ENCODE peak calls at places on chromosomes 13 and 19, in seven cellular contexts. Z, G, P, U, C, O and V are unnamed samples.

GRCh38 chr13:23443110-23443509 is 9.6 kb upstream of the SACS start:
- DNase-seq in Z (no peak), G (no peak), P (no peak), U (no peak), C (no peak), O (no peak), V (no peak)

GRCh38 chr19:5154129-5154798 is 185.4 kb downstream of the KDM4B start:
- DNase-seq in Z (peak), G (peak), P (peak), U (no peak), C (no peak), O (no peak), V (peak)

GRCh38 chr13:80157261-80157942 is 183.5 kb downstream of the SPRY2 start:
- DNase-seq in Z (no peak), G (no peak), P (no peak), U (no peak), C (no peak), O (no peak), V (no peak)

GRCh38 chr13:66675620-66676019 is 554.5 kb downstream of the PCDH9 start:
- DNase-seq in Z (no peak), G (no peak), P (no peak), U (no peak), C (no peak), O (no peak), V (no peak)

GRCh38 chr13:63184693-63185092 is 1769.0 kb upstream of the PCDH20 start:
- DNase-seq in Z (no peak), G (no peak), P (no peak), U (peak), C (no peak), O (no peak), V (no peak)

GRCh38 chr13:51559916-51560315 is 24.3 kb upstream of the WDFY2 start:
- DNase-seq in Z (no peak), G (no peak), P (no peak), U (no peak), C (no peak), O (no peak), V (no peak)

GRCh38 chr19:30317403-30317802 is 54.8 kb upstream of the ZNF536 start:
- DNase-seq in Z (no peak), G (no peak), P (no peak), U (no peak), C (no peak), O (no peak), V (no peak)

GRCh38 chr19:47729468-47729798 is 15.9 kb upstream of the NOP53 start:
- DNase-seq in Z (peak), G (no peak), P (no peak), U (peak), C (no peak), O (no peak), V (peak)

GRCh38 chr13:61463027-61463426 is 47.4 kb upstream of the PCDH20 start:
- DNase-seq in Z (no peak), G (peak), P (no peak), U (no peak), C (no peak), O (no peak), V (no peak)

GRCh38 chr19:38744906-38745305 is 632 bp upstream of the CAPN12 start:
- DNase-seq in Z (no peak), G (no peak), P (no peak), U (no peak), C (no peak), O (no peak), V (no peak)

GRCh38 chr13:44842158-44842557 is 147.1 kb downstream of the NUFIP1 start:
- DNase-seq in Z (no peak), G (no peak), P (no peak), U (peak), C (no peak), O (no peak), V (no peak)

GRCh38 chr19:32404213-32404938 is 1.2 kb upstream of the DPY19L3 start:
- DNase-seq in Z (no peak), G (no peak), P (no peak), U (no peak), C (peak), O (no peak), V (no peak)

GRCh38 chr19:19214892-19215291 is 3.1 kb downstream of the NCAN start:
- DNase-seq in Z (peak), G (no peak), P (no peak), U (peak), C (no peak), O (no peak), V (no peak)

GRCh38 chr13:87274209-87274819 is 396.9 kb upstream of the SLITRK5 start:
- DNase-seq in Z (peak), G (peak), P (no peak), U (peak), C (no peak), O (no peak), V (peak)

GRCh38 chr19:12954150-12954962 is 2.7 kb downstream of the GADD45GIP1 start:
- DNase-seq in Z (no peak), G (no peak), P (no peak), U (no peak), C (no peak), O (no peak), V (peak)

GRCh38 chr13:51808811-51809210 is 4.8 kb upstream of the DHRS12 start:
- DNase-seq in Z (no peak), G (no peak), P (no peak), U (no peak), C (no peak), O (no peak), V (no peak)

GRCh38 chr13:25977216-25977615 is 74.6 kb downstream of the SHISA2 start:
- DNase-seq in Z (no peak), G (peak), P (no peak), U (peak), C (no peak), O (no peak), V (no peak)

GRCh38 chr19:49339364-49340068 is 4.3 kb downstream of the CD37 start:
- DNase-seq in Z (no peak), G (no peak), P (no peak), U (no peak), C (peak), O (no peak), V (peak)

GRCh38 chr13:46648166-46648607 is 95.2 kb downstream of the LRCH1 start:
- DNase-seq in Z (no peak), G (peak), P (no peak), U (peak), C (peak), O (no peak), V (peak)

GRCh38 chr13:44627441-44627840 is 51.3 kb upstream of the TSC22D1 start:
- DNase-seq in Z (no peak), G (no peak), P (no peak), U (no peak), C (no peak), O (no peak), V (no peak)

GRCh38 chr19:39199025-39199424 is 2.3 kb downstream of the NCCRP1 start:
- DNase-seq in Z (no peak), G (peak), P (no peak), U (peak), C (no peak), O (no peak), V (no peak)

GRCh38 chr19:2695288-2695866 is 7.1 kb downstream of the GNG7 start:
- DNase-seq in Z (no peak), G (no peak), P (no peak), U (no peak), C (no peak), O (no peak), V (no peak)

GRCh38 chr19:40266912-40267600 is 18.1 kb downstream of the AKT2 start:
- DNase-seq in Z (no peak), G (no peak), P (no peak), U (no peak), C (no peak), O (no peak), V (no peak)

GRCh38 chr19:5864725-5865486 is 5.4 kb downstream of the FUT5 start:
- DNase-seq in Z (no peak), G (no peak), P (no peak), U (no peak), C (no peak), O (no peak), V (no peak)

GRCh38 chr19:41696402-41697197 is 8.5 kb upstream of the CEACAM7 start:
- DNase-seq in Z (no peak), G (no peak), P (no peak), U (no peak), C (no peak), O (no peak), V (peak)

GRCh38 chr13:71219671-71220070 is 647.3 kb downstream of the DACH1 start:
- DNase-seq in Z (no peak), G (peak), P (no peak), U (no peak), C (no peak), O (no peak), V (no peak)

GRCh38 chr13:26412263-26412662 is 145.2 kb upstream of the WASF3 start:
- DNase-seq in Z (no peak), G (no peak), P (no peak), U (peak), C (no peak), O (no peak), V (no peak)

GRCh38 chr13:103788061-103788652 is 721.9 kb upstream of the SLC10A2 start:
- DNase-seq in Z (no peak), G (no peak), P (no peak), U (no peak), C (no peak), O (no peak), V (no peak)

GRCh38 chr19:3065675-3066357 is 3.5 kb upstream of the TLE5 start:
- DNase-seq in Z (no peak), G (peak), P (no peak), U (no peak), C (peak), O (no peak), V (peak)

GRCh38 chr19:6776999-6777398 is 4.5 kb downstream of the VAV1 start:
- DNase-seq in Z (no peak), G (no peak), P (no peak), U (no peak), C (no peak), O (no peak), V (no peak)

GRCh38 chr19:3670258-3670795 is 29.9 kb downstream of the PIP5K1C start:
- DNase-seq in Z (no peak), G (no peak), P (no peak), U (no peak), C (peak), O (no peak), V (peak)

GRCh38 chr13:113964251-113964995 is 9.5 kb downstream of the C13orf46 start:
- DNase-seq in Z (no peak), G (no peak), P (no peak), U (no peak), C (no peak), O (peak), V (no peak)

GRCh38 chr19:18021121-18021755 is 13.3 kb downstream of the ARRDC2 start:
- DNase-seq in Z (peak), G (no peak), P (no peak), U (peak), C (peak), O (peak), V (peak)

GRCh38 chr19:11033763-11034162 is 55.5 kb upstream of the LDLR start:
- DNase-seq in Z (no peak), G (no peak), P (no peak), U (no peak), C (no peak), O (no peak), V (no peak)

GRCh38 chr19:28309072-28309471 is 903.9 kb downstream of the UQCRFS1 start:
- DNase-seq in Z (no peak), G (no peak), P (no peak), U (no peak), C (no peak), O (no peak), V (no peak)

GRCh38 chr13:32594339-32594738 is 8.1 kb downstream of the PDS5B start:
- DNase-seq in Z (no peak), G (no peak), P (no peak), U (no peak), C (no peak), O (no peak), V (no peak)

GRCh38 chr19:47107201-47107952 is 6.2 kb downstream of the ZC3H4 start:
- DNase-seq in Z (peak), G (no peak), P (no peak), U (peak), C (peak), O (no peak), V (peak)